ENCODE peak calls at places on chromosomes 13 and 19, in seven cellular contexts. Q is activated T-helper 1 cell treated with anti-CD3 and anti-CD28 coated beads, Interleukin-12 subunit alpha, Interleukin-12 subunit beta, Interleukin-2, Interleukin-4 antibody, amounts not matched to agents 30 ng/mL and 10 ng/mL and 1 ng/mL, durations not matched to agents 14 hours and 24 hours and 36 hours; X is CD4-positive, alpha-beta T cell; M is adrenal gland; A is stomach; L is T1000; P is ACHN. B is an unnamed sample.

GRCh38 chr13:59270327-59270726 is 893.4 kb downstream of the DIAPH3 start:
- DNase-seq in Q (no peak), A (no peak), X (no peak), M (no peak), P (no peak), L (no peak), B (no peak)

GRCh38 chr19:29429581-29429980 is 96.2 kb upstream of the VSTM2B start:
- DNase-seq in A (no peak), Q (no peak), P (no peak), M (no peak), X (no peak), L (no peak), B (no peak)

GRCh38 chr19:1233361-1233667 is 4.5 kb downstream of the CBARP start:
- DNase-seq in X (no peak), L (no peak), A (peak; percentile 76), M (no peak), P (no peak), Q (no peak), B (peak; percentile 88)

GRCh38 chr13:112092453-112092852 is 25.5 kb downstream of the SOX1 start:
- DNase-seq in Q (no peak), A (no peak), P (no peak), M (no peak), L (no peak), X (no peak), B (no peak)

GRCh38 chr19:12733369-12733896 is 1.1 kb downstream of the TRIR start:
- DNase-seq in M (no peak), L (no peak), Q (peak; percentile 52), X (no peak), A (no peak), P (peak; percentile 34), B (no peak)

GRCh38 chr19:6005321-6006069 is 27.6 kb upstream of the RANBP3 start:
- DNase-seq in M (no peak), P (no peak), L (no peak), X (no peak), Q (no peak), A (no peak), B (no peak)

GRCh38 chr13:108084840-108085239 is 130.5 kb downstream of the LIG4 start:
- DNase-seq in A (no peak), X (no peak), P (no peak), L (no peak), Q (no peak), M (no peak), B (no peak)

GRCh38 chr13:97567510-97568243 is 133.7 kb downstream of the RAP2A start:
- DNase-seq in A (peak; percentile 61), Q (no peak), L (no peak), X (no peak), M (peak; percentile 24), P (no peak), B (peak; percentile 40)

GRCh38 chr13:60091573-60091972 is 72.2 kb downstream of the DIAPH3 start:
- DNase-seq in A (no peak), Q (no peak), P (no peak), L (no peak), M (no peak), X (no peak), B (no peak)

GRCh38 chr13:51858433-51859247 is 3.1 kb upstream of the CCDC70 start:
- DNase-seq in Q (no peak), P (no peak), A (no peak), L (no peak), X (no peak), M (no peak), B (no peak)

GRCh38 chr19:16342002-16342715 is 17.5 kb downstream of the KLF2 start:
- DNase-seq in A (no peak), P (peak; percentile 74), Q (peak; percentile 52), X (peak; percentile 28), M (no peak), L (no peak), B (no peak)

GRCh38 chr19:28437390-28438346 is 775.3 kb downstream of the UQCRFS1 start:
- DNase-seq in M (no peak), Q (no peak), A (no peak), X (no peak), P (no peak), L (no peak), B (no peak)

GRCh38 chr19:422213-422916 is 13.4 kb upstream of the C2CD4C start:
- DNase-seq in M (no peak), Q (no peak), X (no peak), A (no peak), L (no peak), P (no peak), B (no peak)

GRCh38 chr19:33953023-33953422 is 156.4 kb downstream of the KCTD15 start:
- DNase-seq in L (no peak), P (no peak), X (no peak), Q (no peak), A (no peak), M (no peak), B (no peak)

GRCh38 chr13:112679381-112679780 is 10.5 kb upstream of the ATP11A start:
- DNase-seq in P (no peak), X (no peak), A (peak; percentile 17), L (no peak), M (no peak), Q (no peak), B (no peak)

GRCh38 chr19:46892252-46893179 is 31.7 kb downstream of the ARHGAP35 start:
- DNase-seq in Q (no peak), M (no peak), P (no peak), X (no peak), A (no peak), L (no peak), B (no peak)

GRCh38 chr13:50384724-50385123 is 369.5 kb downstream of the KCNRG start:
- DNase-seq in A (no peak), P (no peak), Q (no peak), L (no peak), X (no peak), M (no peak), B (no peak)

GRCh38 chr13:44142911-44143665 is 230.5 kb upstream of the SERP2 start:
- DNase-seq in X (no peak), Q (no peak), M (no peak), A (no peak), P (peak; percentile 77), L (no peak), B (no peak)

GRCh38 chr19:7959209-7959608 is 15.7 kb upstream of the TIMM44 start:
- DNase-seq in L (no peak), A (no peak), M (no peak), X (no peak), Q (no peak), P (no peak), B (no peak)

B was measured in pancreas.